ENCODE peak calls at places on chromosomes 11 and 22, in seven cellular contexts. S is hypothalamus; F is HEK293T; G is stimulated activated CD4-positive, alpha-beta T cell treated with anti-CD3 and anti-CD28 coated beads, Interleukin-4, amount 100 ng/mL, for 48 hours; O is fibroblast of the aortic adventitia; I is activated CD4-positive, alpha-beta T cell treated with anti-CD3 and anti-CD28 coated beads, Interleukin-2, amount 10 ng/mL, durations not matched to agents 7 days and 5 days; M is tibial artery. K is an unnamed sample.

GRCh38 chr11:118321386-118322082 is 17.0 kb downstream of the CD3E start:
- DNase-seq in M (no peak), O (no peak), S (no peak), G (no peak), F (no peak), I (no peak), K (no peak)

GRCh38 chr22:40423882-40424640 is 53.7 kb downstream of the SGSM3 start:
- DNase-seq in O (no peak), F (no peak), M (no peak), S (no peak), G (no peak), I (no peak), K (no peak)

GRCh38 chr11:116193321-116194114 is 579.3 kb downstream of the BUD13 start:
- DNase-seq in O (peak; percentile 18), I (no peak), F (peak; percentile 49), G (no peak), M (no peak), S (no peak), K (no peak)

GRCh38 chr22:37514526-37515051 is 4.6 kb downstream of the CARD10 start:
- DNase-seq in G (no peak), F (no peak), I (no peak), M (no peak), S (no peak), O (no peak), K (no peak)

GRCh38 chr11:6926208-6927029 is at the start of gene ZNF215:
- DNase-seq in G (peak; percentile 28), F (peak; percentile 86), S (no peak), O (peak; percentile 70), M (peak; percentile 58), I (peak; percentile 47), K (peak; percentile 80)

GRCh38 chr11:10503777-10504176 is 37.2 kb downstream of the RNF141 start:
- DNase-seq in F (no peak), O (no peak), G (no peak), S (no peak), M (no peak), I (no peak), K (no peak)

GRCh38 chr11:60783141-60783484 is 2.0 kb upstream of the MS4A10 start:
- DNase-seq in G (no peak), S (no peak), F (no peak), I (no peak), M (no peak), O (no peak), K (no peak)

GRCh38 chr22:45656577-45656976 is 15.1 kb upstream of the ATXN10 start:
- DNase-seq in M (no peak), F (no peak), I (no peak), G (no peak), S (no peak), O (no peak), K (no peak)

GRCh38 chr11:2754008-2754407 is 54.2 kb upstream of the KCNQ1OT1 start:
- DNase-seq in I (no peak), O (no peak), G (no peak), F (no peak), S (no peak), M (no peak), K (no peak)

GRCh38 chr11:97060184-97060583 is 670.4 kb downstream of the JRKL start:
- DNase-seq in I (no peak), S (no peak), F (no peak), G (no peak), O (no peak), M (no peak), K (no peak)

GRCh38 chr11:132866783-132867545 is 665.3 kb downstream of the OPCML start:
- DNase-seq in G (no peak), O (no peak), M (no peak), F (no peak), I (no peak), S (no peak), K (no peak)

GRCh38 chr11:36115378-36115801 is 171.5 kb downstream of the LDLRAD3 start:
- DNase-seq in O (no peak), M (no peak), I (no peak), G (no peak), F (no peak), S (no peak), K (no peak)

GRCh38 chr11:12174145-12175143 is 64.1 kb downstream of the MICAL2 start:
- DNase-seq in G (no peak), I (no peak), F (no peak), S (no peak), M (no peak), O (peak; percentile 69), K (peak; percentile 61)

GRCh38 chr22:24109649-24110048 is 71.6 kb upstream of the SUSD2 start:
- DNase-seq in I (no peak), O (no peak), M (no peak), S (no peak), F (no peak), G (no peak), K (no peak)

GRCh38 chr11:72331761-72332160 is 87.8 kb upstream of the PHOX2A start:
- DNase-seq in I (no peak), S (no peak), G (no peak), F (no peak), M (no peak), O (no peak), K (no peak)

GRCh38 chr22:19875531-19876313 is 21.0 kb upstream of the GNB1L start:
- DNase-seq in O (peak; percentile 65), S (no peak), M (peak; percentile 21), I (no peak), F (no peak), G (no peak), K (no peak)

GRCh38 chr11:66414120-66414934 is 6.5 kb upstream of the NPAS4 start:
- DNase-seq in M (no peak), S (no peak), F (no peak), G (no peak), O (no peak), I (no peak), K (no peak)

GRCh38 chr11:100240051-100240450 is 447.0 kb upstream of the ARHGAP42 start:
- DNase-seq in G (no peak), O (no peak), F (no peak), M (no peak), S (no peak), I (no peak), K (no peak)

GRCh38 chr22:49289822-49290221 is 537.9 kb downstream of the BRD1 start:
- DNase-seq in G (no peak), S (no peak), M (peak; percentile 3), F (no peak), I (no peak), O (no peak), K (no peak)

GRCh38 chr11:125168875-125169537 is 4.5 kb downstream of the PKNOX2 start:
- DNase-seq in M (no peak), G (no peak), S (no peak), F (no peak), I (no peak), O (peak; percentile 67), K (no peak)

GRCh38 chr11:47270331-47271271 is 668 bp downstream of the MADD start:
- DNase-seq in I (peak; percentile 43), S (no peak), F (peak; percentile 38), G (no peak), M (no peak), O (peak; percentile 67), K (peak; percentile 73)

GRCh38 chr22:37276771-37277170 is 5.5 kb upstream of the CYTH4 start:
- DNase-seq in I (no peak), G (no peak), F (peak; percentile 46), S (no peak), O (peak; percentile 15), M (no peak), K (no peak)

GRCh38 chr22:49299821-49300231 is 527.8 kb downstream of the BRD1 start:
- DNase-seq in I (no peak), F (no peak), M (peak; percentile 11), S (no peak), G (no peak), O (no peak), K (no peak)

GRCh38 chr11:7251836-7252682 is at the start of gene SYT9:
- DNase-seq in O (peak; percentile 15), M (no peak), S (peak; percentile 83), G (no peak), I (peak; percentile 25), F (peak; percentile 64), K (no peak)

GRCh38 chr11:103358251-103358650 is 249.0 kb downstream of the DYNC2H1 start:
- DNase-seq in O (peak; percentile 35), G (no peak), I (no peak), S (no peak), M (no peak), F (no peak), K (no peak)

GRCh38 chr11:36243641-36244040 is 45.6 kb downstream of the COMMD9 start:
- DNase-seq in G (no peak), S (no peak), I (no peak), O (peak; percentile 18), M (no peak), F (no peak), K (no peak)

GRCh38 chr11:4578624-4579023 is 2.9 kb upstream of the OR52I2 start:
- DNase-seq in I (no peak), G (no peak), F (no peak), S (no peak), M (no peak), O (no peak), K (no peak)